ENCODE peak calls at places on chromosomes 4 and X, in four cellular contexts. W is central memory CD4-positive, alpha-beta T cell; D is kidney glomerular epithelial cell; U is epithelial cell of prostate. E is an unnamed sample.

GRCh38 chrX:57977992-57978391 is 67.7 kb upstream of the ZXDA start:
- DNase-seq in W (no peak), D (no peak), U (no peak), E (no peak)

GRCh38 chr4:74543983-74544382 is 99.0 kb downstream of the AREG start:
- DNase-seq in W (no peak), D (peak), U (no peak), E (no peak)

GRCh38 chr4:74640111-74640903 is 154.0 kb downstream of the BTC start:
- DNase-seq in W (no peak), D (peak), U (no peak), E (no peak)

GRCh38 chrX:129235903-129236302 is 287.4 kb downstream of the SMARCA1 start:
- DNase-seq in W (no peak), D (no peak), U (no peak), E (no peak)

GRCh38 chr4:109735566-109736454 is 5.9 kb upstream of the PLA2G12A start:
- DNase-seq in W (no peak), D (peak), U (no peak), E (no peak)

GRCh38 chr4:183407128-183407585 is 37.3 kb upstream of the CDKN2AIP start:
- DNase-seq in W (peak), D (peak), U (no peak), E (peak)

GRCh38 chrX:67612231-67612630 is 68.4 kb downstream of the AR start:
- DNase-seq in W (no peak), D (peak), U (no peak), E (no peak)

GRCh38 chrX:24536551-24536950 is 71.5 kb downstream of the PDK3 start:
- DNase-seq in W (no peak), D (no peak), U (no peak), E (no peak)

GRCh38 chrX:302975-303374 is 15.6 kb downstream of the GTPBP6 start:
- DNase-seq in W (no peak), D (no peak), U (no peak), E (no peak)

GRCh38 chrX:2703991-2704369 is 12.9 kb downstream of the CD99 start:
- DNase-seq in W (no peak), D (no peak), U (no peak), E (no peak)

GRCh38 chr4:13349096-13349495 is 135.0 kb downstream of the RAB28 start:
- DNase-seq in W (no peak), D (no peak), U (no peak), E (no peak)

GRCh38 chr4:177789610-177790009 is 347.4 kb upstream of the AGA start:
- DNase-seq in W (no peak), D (no peak), U (no peak), E (no peak)

GRCh38 chr4:144970597-144970996 is 127.4 kb downstream of the ANAPC10 start:
- DNase-seq in W (no peak), D (no peak), U (no peak), E (no peak)

GRCh38 chr4:138259801-138260200 is 17.7 kb upstream of the SLC7A11 start:
- DNase-seq in W (no peak), D (no peak), U (peak), E (no peak)

GRCh38 chrX:11269996-11270395 is 23.2 kb upstream of the AMELX start:
- DNase-seq in W (no peak), D (no peak), U (no peak), E (no peak)

GRCh38 chrX:22032084-22032483 is at the start of gene PHEX:
- DNase-seq in W (no peak), D (no peak), U (no peak), E (no peak)

GRCh38 chr4:8910100-8910821 is 38.6 kb upstream of the HMX1 start:
- DNase-seq in W (no peak), D (no peak), U (no peak), E (no peak)

GRCh38 chr4:2243682-2244380 is 1.9 kb upstream of the HAUS3 start:
- DNase-seq in W (no peak), D (peak), U (no peak), E (no peak)

GRCh38 chr4:41013746-41014145 is 200.6 kb downstream of the APBB2 start:
- DNase-seq in W (no peak), D (no peak), U (no peak), E (no peak)

GRCh38 chr4:23881674-23882337 is 8.0 kb downstream of the PPARGC1A start:
- DNase-seq in W (no peak), D (no peak), U (no peak), E (no peak)

GRCh38 chr4:118278473-118279274 is 74.1 kb downstream of the PRSS12 start:
- DNase-seq in W (peak), D (peak), U (peak), E (peak)

GRCh38 chrX:33211356-33212254 is at the start of gene DMD:
- DNase-seq in W (no peak), D (peak), U (no peak), E (no peak)

GRCh38 chr4:8342651-8343050 is 73.1 kb downstream of the HTRA3 start:
- DNase-seq in W (no peak), D (no peak), U (no peak), E (no peak)

GRCh38 chrX:153878969-153879653 is 6.9 kb downstream of the L1CAM start:
- DNase-seq in W (no peak), D (no peak), U (no peak), E (no peak)

GRCh38 chr4:150302553-150302952 is 224.3 kb downstream of the DCLK2 start:
- DNase-seq in W (no peak), D (peak), U (peak), E (no peak)

GRCh38 chrX:21655901-21656586 is 2.1 kb downstream of the KLHL34 start:
- DNase-seq in W (no peak), D (no peak), U (no peak), E (no peak)

GRCh38 chr4:145619639-145619996 is 433 bp downstream of the MMAA start:
- DNase-seq in W (no peak), D (peak), U (no peak), E (peak)

GRCh38 chrX:119189586-119189985 is 46.5 kb upstream of the PGRMC1 start:
- DNase-seq in W (no peak), D (no peak), U (no peak), E (no peak)

GRCh38 chr4:135418353-135418752 is 1216.8 kb upstream of the PABPC4L start:
- DNase-seq in W (no peak), D (no peak), U (no peak), E (no peak)

GRCh38 chr4:167854881-167855280 is 237.5 kb upstream of the ANXA10 start:
- DNase-seq in W (no peak), D (no peak), U (no peak), E (no peak)

GRCh38 chr4:108192056-108192455 is 23.3 kb upstream of the LEF1 start:
- DNase-seq in W (no peak), D (no peak), U (no peak), E (no peak)

GRCh38 chr4:128571747-128572146 is 237.8 kb upstream of the JADE1 start:
- DNase-seq in W (no peak), D (peak), U (peak), E (no peak)

GRCh38 chr4:2226261-2226660 is 15.7 kb downstream of the HAUS3 start:
- DNase-seq in W (no peak), D (no peak), U (no peak), E (no peak)

GRCh38 chrX:39815621-39816020 is 282.1 kb downstream of the BCOR start:
- DNase-seq in W (no peak), D (no peak), U (no peak), E (no peak)

GRCh38 chr4:84691170-84691691 is 108.3 kb downstream of the CDS1 start:
- DNase-seq in W (no peak), D (peak), U (peak), E (no peak)

E was measured in T-helper 9 cell.